ENCODE peak calls at places on chromosome 16, in five cellular contexts. U, K, P, Q and B are unnamed samples.

GRCh38 chr16:65846210-65846602 is 520.3 kb upstream of the CDH5 start:
- DNase-seq in P (peak), Q (no peak), K (no peak), U (no peak), B (no peak)

GRCh38 chr16:14018848-14019247 is 52.3 kb upstream of the MRTFB start:
- DNase-seq in P (no peak), K (no peak), U (no peak), Q (no peak), B (no peak)

GRCh38 chr16:72362972-72363371 is 191.0 kb upstream of the PMFBP1 start:
- DNase-seq in P (no peak), Q (no peak), U (no peak), K (no peak), B (no peak)

GRCh38 chr16:81737885-81738536 is 41.1 kb upstream of the PLCG2 start:
- DNase-seq in U (peak), Q (peak), K (peak), P (peak), B (no peak)

GRCh38 chr16:84964729-84965128 is 46.6 kb downstream of the ZDHHC7 start:
- DNase-seq in P (no peak), K (no peak), Q (no peak), U (no peak), B (no peak)

GRCh38 chr16:85611455-85612190 is 1.5 kb upstream of the GSE1 start:
- DNase-seq in K (peak), Q (peak), U (no peak), P (peak), B (peak)

GRCh38 chr16:68086860-68087268 is 1.7 kb downstream of the NFATC3 start:
- DNase-seq in U (no peak), P (peak), K (no peak), Q (no peak), B (no peak)

GRCh38 chr16:24178496-24178895 is 77.6 kb upstream of the CACNG3 start:
- DNase-seq in P (peak), Q (no peak), U (no peak), K (no peak), B (no peak)

GRCh38 chr16:46763147-46763546 is 15.0 kb upstream of the MYLK3 start:
- DNase-seq in K (peak), Q (peak), U (no peak), P (no peak), B (no peak)

GRCh38 chr16:27526169-27526568 is 23.5 kb downstream of the GTF3C1 start:
- DNase-seq in P (no peak), K (peak), U (no peak), Q (peak), B (no peak)

GRCh38 chr16:83967838-83968482 is at the start of gene NECAB2:
- DNase-seq in U (peak), P (peak), K (peak), Q (no peak), B (no peak)

GRCh38 chr16:3461120-3461519 is 17.6 kb downstream of the NAA60 start:
- DNase-seq in K (no peak), P (no peak), Q (no peak), U (no peak), B (no peak)

GRCh38 chr16:85641776-85642176 is 28.7 kb downstream of the GSE1 start:
- DNase-seq in P (peak), Q (peak), K (peak), U (no peak), B (peak)

GRCh38 chr16:50246299-50247122 is 19.8 kb upstream of the ADCY7 start:
- DNase-seq in Q (peak), K (no peak), P (peak), U (no peak), B (peak)

GRCh38 chr16:67241008-67241900 is 6.0 kb downstream of the FHOD1 start:
- DNase-seq in K (peak), Q (peak), U (no peak), P (peak), B (no peak)

GRCh38 chr16:46853713-46854443 is 22.9 kb upstream of the C16orf87 start:
- DNase-seq in P (peak), K (peak), Q (peak), U (peak), B (no peak)

GRCh38 chr16:6682142-6682811 is 650.4 kb upstream of the RBFOX1 start:
- DNase-seq in Q (no peak), K (no peak), U (peak), P (peak), B (no peak)

GRCh38 chr16:87958632-87959031 is 7.4 kb downstream of the BANP start:
- DNase-seq in K (no peak), U (no peak), P (no peak), Q (no peak), B (no peak)

GRCh38 chr16:52318259-52319008 is 228.5 kb downstream of the TOX3 start:
- DNase-seq in U (no peak), P (no peak), Q (no peak), K (no peak), B (no peak)

GRCh38 chr16:72938426-72939164 is 109.3 kb downstream of the ZFHX3 start:
- DNase-seq in K (peak), Q (peak), P (peak), U (no peak), B (peak)

GRCh38 chr16:23781176-23781575 is 26.4 kb downstream of the CHP2 start:
- DNase-seq in K (no peak), U (no peak), P (no peak), Q (no peak), B (no peak)

GRCh38 chr16:27298132-27298531 is 15.6 kb upstream of the IL4R start:
- DNase-seq in P (no peak), K (no peak), U (no peak), Q (no peak), B (no peak)